ENCODE peak calls at places on chromosome 17, in ten cellular contexts. H, N, W, E, D, K, Y, R, P and O are unnamed samples.

GRCh38 chr17:8728251-8728925 is 16.2 kb downstream of the CCDC42 start:
- DNase-seq in H (peak; percentile 18), N (no peak), W (no peak), E (no peak), D (no peak), K (no peak), Y (no peak), R (no peak), P (no peak), O (no peak)

GRCh38 chr17:2995362-2995761 is 68.0 kb downstream of the OR1D5 start:
- DNase-seq in H (no peak), N (no peak), W (no peak), E (no peak), D (peak; percentile 28), K (no peak), Y (no peak), R (peak; percentile 31), P (no peak), O (no peak)

GRCh38 chr17:39225974-39226683 is 384 bp upstream of the STAC2 start:
- DNase-seq in H (peak; percentile 23), N (peak; percentile 91), W (peak; percentile 98), E (peak; percentile 95), D (peak; percentile 79), K (no peak), Y (no peak), R (peak; percentile 92), P (peak; percentile 18), O (peak; percentile 79)

GRCh38 chr17:3916825-3917224 is 560 bp upstream of the P2RX1 start:
- DNase-seq in H (no peak), N (no peak), W (no peak), E (peak; percentile 75), D (no peak), K (no peak), Y (no peak), R (no peak), P (no peak), O (no peak)

GRCh38 chr17:46000292-46000691 is 1.2 kb downstream of the STH start:
- DNase-seq in H (no peak), N (no peak), W (no peak), E (no peak), D (no peak), K (no peak), Y (no peak), R (no peak), P (no peak), O (no peak)

GRCh38 chr17:9307313-9307998 is 268.2 kb downstream of the STX8 start:
- DNase-seq in H (peak; percentile 19), N (peak; percentile 78), W (peak; percentile 24), E (no peak), D (no peak), K (no peak), Y (no peak), R (no peak), P (no peak), O (no peak)

GRCh38 chr17:42608692-42609181 is 437 bp downstream of the RETREG3 start:
- DNase-seq in H (no peak), N (no peak), W (peak; percentile 29), E (peak; percentile 73), D (no peak), K (no peak), Y (no peak), R (peak; percentile 51), P (peak; percentile 3), O (no peak)

GRCh38 chr17:35293151-35293837 is 50.4 kb downstream of the SLFN5 start:
- DNase-seq in H (peak; percentile 20), N (no peak), W (no peak), E (no peak), D (no peak), K (no peak), Y (no peak), R (no peak), P (no peak), O (no peak)

GRCh38 chr17:50689251-50689650 is 18.5 kb downstream of the ANKRD40 start:
- DNase-seq in H (peak; percentile 65), N (peak; percentile 51), W (peak; percentile 54), E (peak; percentile 71), D (peak; percentile 72), K (peak; percentile 57), Y (peak; percentile 42), R (peak; percentile 60), P (no peak), O (no peak)

GRCh38 chr17:19387921-19388521 is 1.0 kb upstream of the MFAP4 start:
- DNase-seq in H (peak; percentile 82), N (peak; percentile 89), W (no peak), E (peak; percentile 24), D (no peak), K (peak; percentile 39), Y (peak; percentile 46), R (no peak), P (no peak), O (no peak)

GRCh38 chr17:26731005-26731921 is 562.7 kb upstream of the WSB1 start:
- DNase-seq in H (no peak), N (no peak), W (no peak), E (peak; percentile 71), D (no peak), K (no peak), Y (no peak), R (peak; percentile 32), P (no peak), O (no peak)

GRCh38 chr17:3683054-3683511 is 12.9 kb downstream of the P2RX5 start:
- DNase-seq in H (peak; percentile 42), N (peak; percentile 81), W (peak; percentile 63), E (peak; percentile 62), D (no peak), K (peak; percentile 35), Y (peak; percentile 16), R (no peak), P (peak; percentile 21), O (no peak)

GRCh38 chr17:72122336-72122667 is 1.5 kb downstream of the SOX9 start:
- DNase-seq in H (no peak), N (no peak), W (no peak), E (no peak), D (no peak), K (no peak), Y (no peak), R (no peak), P (no peak), O (no peak)
- H3K4me3 ChIP-seq in H (peak overlapping the region; percentile 53), N (peak overlapping the region; percentile 30), W (peak overlapping the region; percentile 87), E (peak overlapping the region; percentile 71), D (peak overlapping the region; percentile 32), K (peak overlapping the region; percentile 85), Y (peak overlapping the region; percentile 83), R (no peak overlapping the region), P (no peak overlapping the region), O (peak overlapping the region; percentile 79)

GRCh38 chr17:11948791-11949190 is 48.5 kb downstream of the ZNF18 start:
- DNase-seq in H (peak; percentile 72), N (no peak), W (no peak), E (no peak), D (peak; percentile 58), K (peak; percentile 94), Y (peak; percentile 43), R (peak; percentile 56), P (no peak), O (no peak)
- H3K4me3 ChIP-seq in H (no peak overlapping the region), N (no peak overlapping the region), W (no peak overlapping the region), E (no peak overlapping the region), D (no peak overlapping the region), K (peak overlapping the region; percentile 48), Y (no peak overlapping the region), R (no peak overlapping the region), P (no peak overlapping the region), O (no peak overlapping the region)

GRCh38 chr17:81390029-81390428 is 5.2 kb upstream of the BAHCC1 start:
- DNase-seq in H (no peak), N (peak; percentile 28), W (no peak), E (no peak), D (no peak), K (no peak), Y (no peak), R (no peak), P (no peak), O (no peak)

GRCh38 chr17:81390436-81391214 is 4.6 kb upstream of the BAHCC1 start:
- DNase-seq in H (no peak), N (peak; percentile 47), W (no peak), E (no peak), D (no peak), K (no peak), Y (no peak), R (no peak), P (no peak), O (no peak)

GRCh38 chr17:81392909-81393654 is 2.2 kb upstream of the BAHCC1 start:
- DNase-seq in H (peak; percentile 44), N (peak; percentile 54), W (peak; percentile 88), E (no peak), D (no peak), K (peak; percentile 26), Y (peak; percentile 44), R (no peak), P (no peak), O (peak; percentile 63)

GRCh38 chr17:81391964-81392908 is 3.0 kb upstream of the BAHCC1 start:
- DNase-seq in H (peak; percentile 50), N (no peak), W (no peak), E (no peak), D (peak; percentile 76), K (no peak), Y (peak; percentile 89), R (peak; percentile 80), P (no peak), O (no peak)

DNA sequence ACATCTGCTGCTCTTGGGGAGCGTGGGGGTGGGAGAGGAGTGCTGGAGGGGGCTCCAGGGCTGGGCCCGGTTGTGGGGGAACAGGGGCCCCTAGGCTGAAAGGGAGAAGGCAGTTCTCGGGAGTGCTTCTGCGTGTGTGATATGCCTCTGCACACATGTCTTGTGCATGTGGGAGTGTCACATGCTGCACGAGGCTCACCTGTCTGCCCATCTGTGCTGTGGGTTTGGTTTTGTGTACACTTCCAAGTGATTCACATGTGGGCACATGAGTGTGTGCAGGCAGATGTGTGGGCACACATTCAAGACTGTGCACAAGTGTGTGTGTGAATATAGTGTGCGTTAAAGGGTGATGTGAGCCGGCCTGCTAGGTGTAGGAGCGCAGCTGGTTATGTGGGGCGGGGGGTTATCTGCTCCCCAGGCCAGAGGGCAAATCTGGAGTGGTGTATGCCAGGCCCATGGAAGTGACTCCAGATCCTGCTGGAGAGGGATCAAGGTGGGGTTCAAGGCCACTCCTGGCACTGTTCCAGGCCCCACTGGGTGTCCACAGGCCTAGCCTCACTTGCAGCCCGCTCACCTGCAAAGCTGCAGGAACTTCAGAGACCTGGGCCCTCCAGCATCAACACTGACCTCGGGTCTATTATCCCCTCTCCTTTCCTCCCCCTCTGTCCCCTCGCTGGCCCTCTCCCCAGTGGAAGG is 3.8 kb upstream of the BAHCC1 start:
- DNase-seq in H (no peak), N (no peak), W (no peak), E (no peak), D (no peak), K (peak; percentile 37), Y (peak; percentile 45), R (no peak), P (no peak), O (no peak)
- H3K4me3 ChIP-seq in H (no peak overlapping the region), N (no peak overlapping the region), W (peak overlapping the region; percentile 86), E (peak overlapping the region; percentile 66), D (peak overlapping the region; percentile 69), K (no peak overlapping the region), Y (no peak overlapping the region), R (no peak overlapping the region), P (no peak overlapping the region), O (peak overlapping the region; percentile 70)

DNA sequence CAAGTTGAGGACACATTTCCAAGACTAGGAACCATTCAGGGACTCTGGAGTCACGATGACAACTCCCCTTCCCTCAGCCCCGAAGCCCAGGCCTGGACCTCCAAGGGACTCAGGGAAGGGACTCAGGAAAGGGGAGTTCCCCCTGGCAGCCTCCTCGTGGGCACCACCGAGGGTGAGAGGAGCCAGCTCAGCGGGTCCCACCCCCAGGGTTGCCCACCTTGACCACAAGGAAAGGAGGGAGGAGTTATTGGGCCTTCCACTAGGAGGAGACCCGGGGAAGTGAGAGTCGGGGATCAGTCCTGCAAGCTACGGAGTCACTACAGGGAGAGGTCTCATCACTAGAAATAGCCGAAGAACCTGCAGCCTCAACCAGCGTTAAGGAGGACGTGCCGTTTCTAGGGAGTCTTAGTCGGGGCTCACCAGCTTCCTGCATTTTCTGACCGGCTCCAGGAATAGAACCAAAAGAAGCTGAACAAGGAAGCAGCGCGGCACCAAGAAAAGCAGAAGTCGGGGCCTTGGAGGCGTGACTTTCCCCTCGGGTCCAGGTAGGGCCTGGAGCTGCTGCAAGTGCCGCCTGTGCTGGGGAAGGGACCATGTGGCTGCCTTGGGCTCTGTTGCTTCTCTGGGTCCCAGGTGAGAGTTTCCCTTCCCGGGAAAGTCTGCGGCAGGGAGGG is at the start of gene CD300A:
- DNase-seq in H (no peak), N (no peak), W (no peak), E (peak; percentile 66), D (no peak), K (no peak), Y (no peak), R (peak; percentile 86), P (no peak), O (no peak)
- H3K4me3 ChIP-seq in H (no peak within 1 kb of the TSS), N (no peak within 1 kb of the TSS), W (no peak within 1 kb of the TSS), E (no peak within 1 kb of the TSS), D (no peak within 1 kb of the TSS), K (no peak within 1 kb of the TSS), Y (no peak within 1 kb of the TSS), R (no peak within 1 kb of the TSS), P (peak within 1 kb of the TSS; percentile 55), O (peak within 1 kb of the TSS; percentile 34)